ENCODE peak calls at places on chromosomes 1 and 21, in nine cellular contexts. W is mammary epithelial cell; Y is adrenal gland; Z is psoas muscle; D is CD4-positive, CD25-positive, alpha-beta regulatory T cell; S is lower lobe of right lung; B is heart right ventricle; R is uterus; I is keratinocyte. F is an unnamed sample.

GRCh38 chr1:8663915-8664331 is 153.5 kb downstream of the RERE start:
- DNase-seq in I (no peak), Y (peak; percentile 22), Z (no peak), B (peak; percentile 42), R (peak; percentile 28), S (peak; percentile 52), W (no peak), D (no peak), F (no peak)

GRCh38 chr1:102120910-102121309 is 124.2 kb upstream of the OLFM3 start:
- DNase-seq in B (no peak), D (no peak), W (no peak), Y (no peak), Z (no peak), R (no peak), I (no peak), S (no peak), F (no peak)

GRCh38 chr1:171433451-171433850 is 51.9 kb upstream of the PRRC2C start:
- DNase-seq in W (peak; percentile 48), Y (no peak), I (peak; percentile 44), R (no peak), B (no peak), S (no peak), Z (no peak), D (no peak), F (no peak)

GRCh38 chr1:152111515-152111968 is 3.7 kb downstream of the TCHH start:
- DNase-seq in I (no peak), W (peak; percentile 67), Y (no peak), S (no peak), D (peak; percentile 10), Z (no peak), B (no peak), R (no peak), F (no peak)

GRCh38 chr1:184823080-184823479 is 68.4 kb upstream of the EDEM3 start:
- DNase-seq in D (no peak), Z (no peak), S (no peak), B (no peak), I (no peak), R (no peak), W (no peak), Y (no peak), F (no peak)

GRCh38 chr1:156097499-156098178 is 15.4 kb upstream of the MEX3A start:
- DNase-seq in Z (no peak), W (no peak), I (no peak), Y (no peak), S (no peak), B (no peak), D (no peak), R (no peak), F (no peak)

GRCh38 chr1:43952731-43953350 is 6.1 kb downstream of the IPO13 start:
- DNase-seq in D (no peak), S (no peak), I (no peak), Y (no peak), B (no peak), Z (no peak), R (no peak), W (no peak), F (no peak)

GRCh38 chr1:163820748-163821147 is 499.0 kb downstream of the NUF2 start:
- DNase-seq in W (no peak), R (no peak), Y (no peak), D (no peak), I (no peak), B (no peak), Z (no peak), S (no peak), F (no peak)

GRCh38 chr21:41743321-41744027 is 23.4 kb downstream of the RIPK4 start:
- DNase-seq in W (no peak), D (no peak), B (no peak), I (no peak), R (no peak), Y (no peak), Z (no peak), S (no peak), F (no peak)

GRCh38 chr21:41745971-41746743 is 20.7 kb downstream of the RIPK4 start:
- DNase-seq in B (no peak), W (no peak), R (no peak), D (no peak), Y (no peak), I (no peak), S (no peak), Z (no peak), F (no peak)

GRCh38 chr21:41744028-41744940 is 22.6 kb downstream of the RIPK4 start:
- DNase-seq in B (no peak), S (no peak), I (no peak), W (no peak), Z (no peak), Y (no peak), D (no peak), R (no peak), F (no peak)

GRCh38 chr21:41746744-41747006 is 20.2 kb downstream of the RIPK4 start:
- DNase-seq in W (no peak), B (no peak), S (no peak), D (no peak), Z (no peak), Y (no peak), I (no peak), R (no peak), F (no peak)

GRCh38 chr21:41745026-41745820 is 21.6 kb downstream of the RIPK4 start:
- DNase-seq in Z (no peak), Y (no peak), I (no peak), R (no peak), W (no peak), D (no peak), S (no peak), B (no peak), F (no peak)
- H3K27ac ChIP-seq in Z (no peak overlapping the region), Y (no peak overlapping the region), I (no peak overlapping the region), R (no peak overlapping the region), W (no peak overlapping the region), D (no peak overlapping the region), S (no peak overlapping the region), B (no peak overlapping the region), F (no peak overlapping the region)

GRCh38 chr1:36354486-36354885 is 31.0 kb upstream of the EVA1B start:
- DNase-seq in W (no peak), B (no peak), S (no peak), I (no peak), Y (no peak), D (no peak), R (no peak), Z (no peak), F (no peak)
- H3K9me3 ChIP-seq in W (no peaks in the 10 kb centered on the region), B (no peaks in the 10 kb centered on the region), S (no peaks in the 10 kb centered on the region), I (no peaks in the 10 kb centered on the region), Y (no peaks in the 10 kb centered on the region), D (no peaks in the 10 kb centered on the region), R (no peaks in the 10 kb centered on the region), Z (no peaks in the 10 kb centered on the region), F (no peaks in the 10 kb centered on the region)

GRCh38 chr21:42254631-42255030 is 35.7 kb downstream of the ABCG1 start:
- DNase-seq in Z (no peak), B (no peak), R (no peak), D (no peak), S (peak; percentile 9), Y (no peak), W (no peak), I (no peak), F (no peak)

GRCh38 chr21:42252778-42253340 is 33.9 kb downstream of the ABCG1 start:
- DNase-seq in B (no peak), D (no peak), W (no peak), I (no peak), Z (no peak), S (peak; percentile 5), Y (no peak), R (no peak), F (no peak)

GRCh38 chr21:42252267-42252666 is 33.3 kb downstream of the ABCG1 start:
- DNase-seq in D (no peak), W (no peak), I (no peak), R (no peak), B (no peak), S (peak; percentile 36), Y (no peak), Z (no peak), F (no peak)

GRCh38 chr21:42255038-42255601 is 36.2 kb downstream of the ABCG1 start:
- DNase-seq in D (no peak), S (peak; percentile 29), Y (no peak), R (no peak), W (no peak), B (no peak), Z (no peak), I (no peak), F (no peak)

DNA sequence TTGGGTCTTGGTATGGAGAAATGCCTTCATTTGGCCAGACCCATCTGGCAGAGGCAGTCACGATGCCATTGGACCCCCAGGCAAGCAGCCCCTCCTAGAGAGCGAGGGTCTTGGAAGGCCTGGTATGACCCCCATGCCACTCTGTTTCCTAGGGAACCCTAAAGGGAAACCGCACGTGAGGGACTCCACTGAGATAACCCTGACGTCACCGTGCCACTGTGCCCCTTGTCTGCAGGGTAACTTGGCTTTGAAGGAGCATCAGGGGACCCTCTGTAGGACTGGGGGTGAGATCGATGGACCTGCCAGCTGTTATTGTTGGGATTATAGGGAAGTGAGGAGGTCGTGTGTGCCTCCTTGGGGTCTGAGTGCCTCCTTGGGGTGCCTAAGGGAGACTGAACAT is 34.5 kb downstream of the ABCG1 start:
- DNase-seq in I (no peak), D (no peak), Z (no peak), W (no peak), Y (no peak), R (no peak), S (peak; percentile 3), B (no peak), F (no peak)
- H3K4me1 ChIP-seq in I (no peaks in the 10 kb centered on the region), D (peaks cover 4% of the 10 kb centered on the region), Z (peaks cover 6% of the 10 kb centered on the region), W (no peaks in the 10 kb centered on the region), Y (peaks cover 10% of the 10 kb centered on the region), R (no peaks in the 10 kb centered on the region), S (peaks cover 12% of the 10 kb centered on the region), B (peaks cover 27% of the 10 kb centered on the region), F (no peaks in the 10 kb centered on the region)

GRCh38 chr1:207866471-207867135 is 44.3 kb downstream of the CD34 start:
- DNase-seq in Y (peak; percentile 89), S (peak; percentile 59), W (no peak), D (peak; percentile 31), Z (peak; percentile 55), B (peak; percentile 74), I (no peak), R (peak; percentile 67), F (peak; percentile 59)
- H3K27ac ChIP-seq in Y (peak overlapping the region; percentile 81), S (peak overlapping the region; percentile 95), W (no peak overlapping the region), D (peak overlapping the region; percentile 81), Z (peak overlapping the region; percentile 84), B (peak overlapping the region; percentile 99), I (peak overlapping the region; percentile 85), R (peak overlapping the region; percentile 93), F (peak overlapping the region; percentile 89)

F was measured in thoracic aorta.